ENCODE peak calls at places on chromosomes 6 and 20, in ten cellular contexts. M is mesothelial cell of epicardium; D is WERI-Rb-1; L is HTR-8/SVneo; H is left cardiac atrium; O is renal cortical epithelial cell; I is C1 segment of cervical spinal cord; U is effector CD4-positive, alpha-beta T cell; N is cardiac muscle cell; X is GM04504. P is an unnamed sample.

GRCh38 chr20:58932170-58932569 is 48.9 kb upstream of the NELFCD start:
- DNase-seq in O (no peak), I (no peak), D (no peak), L (no peak), H (no peak), X (no peak), N (no peak), U (no peak), M (no peak), P (no peak)

GRCh38 chr6:37569317-37569716 is 69.6 kb upstream of the CCDC167 start:
- DNase-seq in X (no peak), M (no peak), N (no peak), I (no peak), D (no peak), U (no peak), O (no peak), H (no peak), L (no peak), P (no peak)

GRCh38 chr6:73644030-73644429 is 9.8 kb downstream of the SLC17A5 start:
- DNase-seq in M (no peak), I (no peak), H (no peak), O (no peak), N (no peak), U (no peak), L (no peak), D (no peak), X (no peak), P (no peak)

GRCh38 chr20:12086359-12086758 is 168.7 kb downstream of the BTBD3 start:
- DNase-seq in N (peak; percentile 9), I (no peak), M (no peak), L (no peak), U (no peak), X (no peak), O (no peak), H (no peak), D (no peak), P (no peak)

GRCh38 chr6:83539678-83540077 is 27.3 kb downstream of the PRSS35 start:
- DNase-seq in D (no peak), N (no peak), O (no peak), U (no peak), H (no peak), X (no peak), L (no peak), M (no peak), I (no peak), P (no peak)

GRCh38 chr20:50110141-50111047 is 2.6 kb downstream of the UBE2V1 start:
- DNase-seq in I (no peak), D (no peak), N (peak; percentile 61), U (peak; percentile 14), X (no peak), M (no peak), H (no peak), L (no peak), O (peak; percentile 81), P (no peak)

GRCh38 chr20:34824026-34824860 is 1.2 kb downstream of the NCOA6 start:
- DNase-seq in H (peak; percentile 56), M (no peak), L (peak; percentile 84), I (no peak), U (peak; percentile 56), N (peak; percentile 52), D (peak; percentile 86), O (peak; percentile 80), X (no peak), P (peak; percentile 57)

GRCh38 chr20:40682104-40683045 is 6.7 kb downstream of the MAFB start:
- DNase-seq in X (no peak), O (no peak), N (peak; percentile 67), L (no peak), M (no peak), I (no peak), D (no peak), H (peak; percentile 52), U (no peak), P (no peak)

GRCh38 chr6:137880633-137881521 is 13.8 kb downstream of the TNFAIP3 start:
- DNase-seq in H (no peak), O (no peak), X (no peak), L (no peak), N (no peak), M (no peak), U (peak; percentile 28), I (no peak), D (no peak), P (no peak)

GRCh38 chr6:37283268-37283667 is 25.3 kb upstream of the TMEM217 start:
- DNase-seq in I (no peak), U (no peak), N (no peak), M (no peak), O (no peak), D (no peak), X (peak; percentile 11), L (no peak), H (no peak), P (peak; percentile 53)

GRCh38 chr6:112282217-112282616 is 27.9 kb upstream of the LAMA4 start:
- DNase-seq in D (peak; percentile 25), H (peak; percentile 74), M (no peak), X (peak; percentile 79), N (peak; percentile 79), U (no peak), O (peak; percentile 88), L (peak; percentile 69), I (peak; percentile 1), P (peak; percentile 94)

GRCh38 chr6:14841901-14842421 is 403.9 kb upstream of the JARID2 start:
- DNase-seq in O (peak; percentile 54), H (no peak), M (no peak), I (no peak), U (no peak), L (peak; percentile 68), X (peak; percentile 98), N (peak; percentile 98), D (no peak), P (no peak)

GRCh38 chr6:27668442-27669275 is 195.8 kb upstream of the ZNF184 start:
- DNase-seq in L (no peak), H (no peak), M (no peak), D (peak; percentile 74), O (no peak), N (peak; percentile 60), I (no peak), X (no peak), U (no peak), P (peak; percentile 40)

GRCh38 chr20:5480824-5481600 is 164.3 kb upstream of the PROKR2 start:
- DNase-seq in H (no peak), I (no peak), X (no peak), D (no peak), O (no peak), U (no peak), L (no peak), N (no peak), M (no peak), P (peak; percentile 92)

GRCh38 chr6:33999567-33999966 is 146.3 kb downstream of the GRM4 start:
- DNase-seq in O (no peak), I (no peak), M (no peak), L (no peak), U (no peak), X (no peak), N (no peak), D (no peak), H (no peak), P (no peak)

GRCh38 chr20:87372-87771 is at the start of gene DEFB125:
- DNase-seq in L (no peak), X (no peak), O (peak; percentile 6), H (no peak), I (no peak), D (no peak), N (no peak), M (no peak), U (no peak), P (no peak)

GRCh38 chr6:159943101-159943632 is 25.7 kb upstream of the IGF2R start:
- DNase-seq in N (peak; percentile 85), I (no peak), L (no peak), M (no peak), U (no peak), H (peak; percentile 32), D (no peak), O (no peak), X (no peak), P (no peak)